ENCODE peak calls at places on chromosomes 13 and 19, in eight cellular contexts. A is GM23338; C is AG10803; N is heart left ventricle; E is CD8-positive, alpha-beta T cell; Y is BE2C; O is endodermal cell; G is AG04450. I is an unnamed sample.
A peak's percentile ranks its signal among the peaks of the same experiment; 100 is the strongest.

GRCh38 chr19:1929051-1929742 is 11.8 kb upstream of the CSNK1G2 start:
- DNase-seq in A (peak; percentile 89), N (peak; percentile 85), C (peak; percentile 60), G (no peak), E (peak; percentile 76), Y (peak; percentile 88), O (peak; percentile 95), I (peak; percentile 85)

GRCh38 chr19:13117772-13118423 is at the start of gene NACC1:
- DNase-seq in C (peak; percentile 86), E (peak; percentile 87), G (no peak), A (peak; percentile 94), Y (peak; percentile 94), N (peak; percentile 93), O (peak; percentile 95), I (peak; percentile 97)

GRCh38 chr19:12260236-12260635 is 34.4 kb downstream of the ZNF44 start:
- DNase-seq in E (no peak), G (no peak), C (no peak), Y (no peak), N (no peak), O (no peak), A (no peak), I (no peak)

GRCh38 chr19:43784251-43784980 is 3.6 kb upstream of the KCNN4 start:
- DNase-seq in C (peak; percentile 75), A (no peak), G (peak; percentile 55), O (peak; percentile 71), Y (no peak), E (peak; percentile 56), N (peak; percentile 32), I (no peak)

GRCh38 chr19:2726904-2727639 is 5.9 kb upstream of the DIRAS1 start:
- DNase-seq in A (peak; percentile 56), N (no peak), G (no peak), O (no peak), Y (peak; percentile 15), E (no peak), C (no peak), I (no peak)

GRCh38 chr13:53417601-53418000 is 389.0 kb downstream of the OLFM4 start:
- DNase-seq in G (no peak), O (no peak), N (no peak), A (no peak), Y (no peak), E (no peak), C (no peak), I (no peak)

GRCh38 chr13:98221234-98221633 is 44.2 kb upstream of the RNF113B start:
- DNase-seq in E (no peak), C (peak; percentile 43), O (peak; percentile 23), Y (no peak), N (no peak), A (no peak), G (no peak), I (no peak)

GRCh38 chr13:37131092-37131491 is 25.6 kb upstream of the CSNK1A1L start:
- DNase-seq in G (no peak), O (no peak), E (no peak), A (no peak), Y (no peak), N (no peak), C (no peak), I (no peak)

GRCh38 chr19:18044825-18045304 is 36.9 kb downstream of the ARRDC2 start:
- DNase-seq in Y (no peak), C (peak; percentile 67), E (peak; percentile 89), O (peak; percentile 75), G (no peak), A (peak; percentile 77), N (peak; percentile 87), I (no peak)

GRCh38 chr13:31543190-31543589 is 196.1 kb upstream of the RXFP2 start:
- DNase-seq in A (no peak), Y (peak; percentile 43), N (no peak), O (no peak), C (no peak), G (no peak), E (no peak), I (no peak)

GRCh38 chr13:31540316-31540715 is 199.0 kb upstream of the RXFP2 start:
- DNase-seq in E (no peak), O (no peak), G (no peak), A (no peak), N (no peak), C (no peak), Y (no peak), I (no peak)

GRCh38 chr13:31538067-31539042 is 201.0 kb upstream of the RXFP2 start:
- DNase-seq in C (peak; percentile 52), G (no peak), Y (peak; percentile 31), N (no peak), E (no peak), O (no peak), A (peak; percentile 70), I (no peak)
- TF ChIP-seq CTCF in C (peak; percentile 91), G (peak; percentile 76), Y (peak; percentile 89), N (peak; percentile 38), E (no peak), O (peak; percentile 87), A (peak; percentile 77), I (peak; percentile 74)

GRCh38 chr13:101003566-101003965 is 329.0 kb upstream of the TMTC4 start:
- DNase-seq in G (no peak), O (no peak), N (no peak), C (no peak), E (no peak), A (no peak), Y (no peak), I (no peak)
- TF ChIP-seq CTCF in G (no peak), O (no peak), N (no peak), C (no peak), E (no peak), A (no peak), Y (no peak), I (no peak)

GRCh38 chr13:27182844-27183497 is 11.4 kb upstream of the USP12 start:
- DNase-seq in O (no peak), C (peak; percentile 80), N (peak; percentile 62), A (no peak), Y (peak; percentile 46), G (no peak), E (no peak), I (no peak)
- TF ChIP-seq CTCF in O (no peak), C (no peak), N (no peak), A (no peak), Y (no peak), G (no peak), E (no peak), I (no peak)

DNA sequence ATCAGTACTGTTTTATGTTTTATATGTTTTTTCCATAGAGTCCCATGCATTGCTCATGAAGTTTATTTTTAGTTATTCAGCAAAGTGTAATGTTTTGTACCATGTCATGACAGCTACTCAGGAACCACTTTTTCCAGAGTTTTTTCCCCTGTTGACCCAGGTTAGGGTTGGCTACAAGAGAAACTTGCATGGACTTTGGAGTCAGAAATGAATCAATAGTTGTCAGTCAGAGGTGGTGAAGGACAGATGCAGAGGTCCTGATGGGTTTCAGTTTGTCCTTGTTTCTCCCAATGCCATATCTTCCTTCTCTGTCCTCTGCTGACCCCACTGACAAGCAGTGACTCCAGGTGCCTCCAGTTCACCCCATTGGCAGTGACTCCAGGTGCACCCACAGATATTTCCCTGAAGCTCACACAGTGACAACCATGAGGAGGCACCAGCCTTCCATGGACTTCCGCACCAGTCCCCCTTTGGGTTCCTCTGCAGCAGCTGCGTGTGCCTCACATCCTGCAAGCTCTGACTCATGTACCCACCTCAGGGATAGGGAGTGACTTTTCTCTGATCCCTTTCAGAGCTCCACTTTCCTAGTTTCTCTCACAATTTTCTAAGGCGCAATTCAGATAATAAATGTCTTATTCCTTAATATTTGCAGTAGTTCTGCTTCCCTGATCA is 92.1 kb downstream of the AKAP11 start:
- DNase-seq in O (peak; percentile 60), A (peak; percentile 28), G (no peak), E (no peak), N (no peak), C (no peak), Y (no peak), I (no peak)
- TF ChIP-seq CTCF in O (no peak), A (peak; percentile 35), G (no peak), E (no peak), N (no peak), C (no peak), Y (no peak), I (no peak)

DNA sequence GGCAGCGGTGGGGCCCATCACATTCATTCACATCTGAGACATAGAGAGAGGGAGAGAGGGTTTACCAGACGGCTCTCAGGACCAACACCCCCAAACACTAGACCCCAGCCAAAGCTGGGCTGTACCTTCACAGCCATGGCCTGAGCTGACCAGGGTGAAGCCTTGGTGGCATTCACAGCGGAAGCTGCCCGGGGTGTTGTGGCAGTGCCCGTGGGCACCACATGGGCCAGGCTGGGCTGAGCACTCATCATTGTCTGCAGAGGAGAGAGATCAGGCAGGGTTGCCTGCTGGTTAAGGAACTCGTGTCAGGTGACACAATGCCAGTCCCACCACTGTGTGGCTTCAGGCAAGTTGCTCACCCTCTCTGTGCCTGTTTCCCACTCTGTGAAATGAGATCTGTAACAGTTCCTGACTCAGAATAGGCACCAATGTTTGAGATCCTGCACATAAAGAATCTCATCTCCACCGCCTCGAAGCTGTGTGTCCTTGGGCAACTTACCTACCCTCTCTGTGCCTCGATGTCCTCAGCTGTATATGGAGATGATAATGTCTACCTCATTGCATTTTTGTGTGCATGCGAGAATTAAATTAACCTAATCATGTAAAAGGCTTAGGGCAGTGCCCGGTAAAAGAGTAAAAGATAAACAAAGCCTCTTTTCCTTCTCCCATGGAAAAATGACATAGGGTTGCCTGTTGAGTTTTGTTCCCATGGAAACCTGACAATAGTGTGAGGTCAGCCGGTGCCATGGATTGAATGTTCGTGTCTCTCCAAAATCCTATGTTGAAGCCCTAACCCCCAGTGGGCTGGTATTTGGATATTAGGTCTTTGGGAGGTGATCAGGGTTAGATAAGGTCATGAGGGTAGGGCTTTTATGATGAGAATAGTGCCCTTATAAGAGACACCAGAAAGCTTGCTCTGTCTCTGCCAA is 22.9 kb downstream of the CCL25 start:
- DNase-seq in C (no peak), Y (no peak), O (peak; percentile 24), G (no peak), A (no peak), N (no peak), E (no peak), I (no peak)
- TF ChIP-seq CTCF in C (no peak), Y (no peak), O (no peak), G (no peak), A (no peak), N (no peak), E (no peak), I (no peak)